ENCODE peak calls at places on chromosome 5, in four cellular contexts. U is nephron progenitor cell, Z is G401, K is SK-N-SH. H is an unnamed sample.

GRCh38 chr5:912356-913091 is 19.8 kb downstream of the TRIP13 start:
- DNase-seq in K (no peak), U (no peak), Z (no peak), H (no peak)

GRCh38 chr5:125056641-125057345 is 310.4 kb upstream of the ZNF608 start:
- DNase-seq in U (no peak), K (no peak), Z (no peak), H (no peak)

GRCh38 chr5:131521252-131521651 is 113.8 kb downstream of the RAPGEF6 start:
- DNase-seq in Z (no peak), U (no peak), K (no peak), H (no peak)

GRCh38 chr5:60223342-60223741 is 329.8 kb upstream of the PDE4D start:
- DNase-seq in U (no peak), K (no peak), Z (no peak), H (no peak)

GRCh38 chr5:172671091-172671490 is 30.0 kb downstream of the NEURL1B start:
- DNase-seq in U (no peak), K (no peak), Z (no peak), H (no peak)

GRCh38 chr5:167835146-167835545 is 456.3 kb upstream of the WWC1 start:
- DNase-seq in K (no peak), U (no peak), Z (no peak), H (no peak)

GRCh38 chr5:178589180-178590140 is 733 bp downstream of the COL23A1 start:
- DNase-seq in U (peak), K (peak), Z (no peak), H (peak)

GRCh38 chr5:139709587-139710369 is 61.6 kb downstream of the CXXC5 start:
- DNase-seq in Z (no peak), K (peak), U (peak), H (no peak)

GRCh38 chr5:180399391-180399790 is 46.3 kb upstream of the GFPT2 start:
- DNase-seq in K (peak), U (no peak), Z (no peak), H (no peak)

GRCh38 chr5:57749396-57749795 is 266.8 kb upstream of the ACTBL2 start:
- DNase-seq in K (no peak), Z (no peak), U (no peak), H (no peak)

GRCh38 chr5:10099548-10099947 is 150.1 kb downstream of the ATPSCKMT start:
- DNase-seq in K (no peak), Z (no peak), U (no peak), H (no peak)

GRCh38 chr5:109454726-109455505 is 45.1 kb upstream of the PJA2 start:
- DNase-seq in U (no peak), Z (no peak), K (no peak), H (no peak)

GRCh38 chr5:150217041-150217440 is 27.2 kb downstream of the SLC6A7 start:
- DNase-seq in Z (no peak), K (no peak), U (no peak), H (no peak)

GRCh38 chr5:113213551-113213971 is 221.2 kb downstream of the TSSK1B start:
- DNase-seq in K (no peak), Z (peak), U (no peak), H (peak)

GRCh38 chr5:110377411-110378392 is 348.8 kb downstream of the TMEM232 start:
- DNase-seq in U (no peak), K (no peak), Z (no peak), H (peak)

GRCh38 chr5:134840811-134841210 is 5.0 kb upstream of the C5orf24 start:
- DNase-seq in Z (no peak), K (no peak), U (no peak), H (no peak)

GRCh38 chr5:6719417-6719816 is 6.2 kb downstream of the TENT4A start:
- DNase-seq in Z (no peak), U (no peak), K (no peak), H (no peak)

GRCh38 chr5:124572973-124573372 is 173.5 kb downstream of the ZNF608 start:
- DNase-seq in U (no peak), K (no peak), Z (peak), H (no peak)

GRCh38 chr5:67190856-67191255 is 5.7 kb downstream of the CD180 start:
- DNase-seq in K (no peak), Z (no peak), U (no peak), H (no peak)

GRCh38 chr5:44246986-44247385 is 142.2 kb downstream of the FGF10 start:
- DNase-seq in Z (no peak), U (no peak), K (no peak), H (no peak)

GRCh38 chr5:1948663-1949191 is 66.0 kb upstream of the IRX4 start:
- DNase-seq in K (no peak), Z (peak), U (no peak), H (no peak)

GRCh38 chr5:68449380-68449779 is 233.8 kb downstream of the PIK3R1 start:
- DNase-seq in U (no peak), Z (peak), K (no peak), H (no peak)

GRCh38 chr5:109016300-109016699 is 268.6 kb downstream of the FER start:
- DNase-seq in U (no peak), K (no peak), Z (no peak), H (no peak)

GRCh38 chr5:52867809-52868208 is 80.1 kb downstream of the ITGA1 start:
- DNase-seq in K (no peak), Z (no peak), U (no peak), H (no peak)

GRCh38 chr5:61089351-61089750 is 72.9 kb downstream of the SMIM15 start:
- DNase-seq in Z (no peak), K (no peak), U (no peak), H (no peak)

GRCh38 chr5:135221696-135222095 is 177.3 kb downstream of the MACROH2A1 start:
- DNase-seq in U (no peak), Z (no peak), K (no peak), H (no peak)

GRCh38 chr5:156411131-156411727 is 84.3 kb downstream of the SGCD start:
- DNase-seq in Z (peak), U (no peak), K (no peak), H (no peak)

GRCh38 chr5:131671994-131672655 is 37.1 kb upstream of the RAPGEF6 start:
- DNase-seq in U (no peak), K (no peak), Z (peak), H (no peak)

GRCh38 chr5:125402787-125403186 is 656.3 kb upstream of the ZNF608 start:
- DNase-seq in K (no peak), Z (no peak), U (no peak), H (no peak)

GRCh38 chr5:150584561-150585335 is 55.7 kb upstream of the SYNPO start:
- DNase-seq in U (no peak), K (no peak), Z (no peak), H (no peak)

GRCh38 chr5:160048131-160048530 is 39.2 kb downstream of the TTC1 start:
- DNase-seq in K (no peak), Z (no peak), U (no peak), H (no peak)

GRCh38 chr5:175572922-175573321 is 84.9 kb upstream of the HRH2 start:
- DNase-seq in U (no peak), K (no peak), Z (no peak), H (no peak)

GRCh38 chr5:72032769-72033168 is 74.5 kb upstream of the MAP1B start:
- DNase-seq in Z (no peak), U (no peak), K (no peak), H (peak)

GRCh38 chr5:87361031-87361443 is 51.7 kb downstream of the CCNH start:
- DNase-seq in Z (no peak), K (no peak), U (no peak), H (no peak)

GRCh38 chr5:90548069-90548593 is 10.5 kb upstream of the ADGRV1 start:
- DNase-seq in Z (no peak), K (no peak), U (no peak), H (peak)

GRCh38 chr5:172972557-172972956 is 11.0 kb upstream of the ATP6V0E1 start:
- DNase-seq in U (peak), K (no peak), Z (no peak), H (no peak)

GRCh38 chr5:41835625-41836024 is 34.6 kb downstream of the OXCT1 start:
- DNase-seq in U (peak), K (peak), Z (peak), H (peak)

GRCh38 chr5:14767942-14768837 is 103.4 kb downstream of the ANKH start:
- DNase-seq in U (no peak), Z (peak), K (no peak), H (no peak)

GRCh38 chr5:2266668-2267240 is 384.0 kb upstream of the IRX4 start:
- DNase-seq in K (no peak), U (no peak), Z (no peak), H (peak)

GRCh38 chr5:96228449-96228848 is 204.6 kb downstream of the PCSK1 start:
- DNase-seq in K (no peak), Z (no peak), U (no peak), H (no peak)

H was measured in retina.